ENCODE peak calls at places on chromosomes 12 and 14, in ten cellular contexts. One of them, this sample, is unnamed.

GRCh38 chr14:99722741-99723140 is 38.6 kb downstream of the CYP46A1 start:
- DNase-seq in AG04449: no peak
- DNase-seq in ascending aorta: no peak
- DNase-seq in WTC11: no peak
- DNase-seq in astrocyte of the cerebellum: no peak
- DNase-seq in HCT116: no peak
- DNase-seq in upper lobe of right lung: peak
- DNase-seq in MM.1S: no peak
- DNase-seq in lower lobe of right lung: no peak
- DNase-seq in CD4-positive, alpha-beta T cell: no peak
- DNase-seq in this sample: no peak

GRCh38 chr14:67722293-67722692 is 20.6 kb downstream of the RDH12 start:
- DNase-seq in WTC11: peak
- DNase-seq in AG04449: no peak
- DNase-seq in upper lobe of right lung: no peak
- DNase-seq in ascending aorta: peak
- DNase-seq in lower lobe of right lung: no peak
- DNase-seq in CD4-positive, alpha-beta T cell: no peak
- DNase-seq in MM.1S: no peak
- DNase-seq in astrocyte of the cerebellum: peak
- DNase-seq in HCT116: no peak
- DNase-seq in this sample: no peak

GRCh38 chr12:1848146-1848545 is 27.8 kb downstream of the LRTM2 start:
- DNase-seq in upper lobe of right lung: no peak
- DNase-seq in HCT116: no peak
- DNase-seq in ascending aorta: peak
- DNase-seq in lower lobe of right lung: no peak
- DNase-seq in CD4-positive, alpha-beta T cell: no peak
- DNase-seq in AG04449: no peak
- DNase-seq in WTC11: no peak
- DNase-seq in astrocyte of the cerebellum: no peak
- DNase-seq in MM.1S: no peak
- DNase-seq in this sample: no peak

GRCh38 chr12:109492371-109492770 is 14.9 kb downstream of the UBE3B start:
- DNase-seq in lower lobe of right lung: no peak
- DNase-seq in MM.1S: no peak
- DNase-seq in astrocyte of the cerebellum: no peak
- DNase-seq in upper lobe of right lung: no peak
- DNase-seq in HCT116: no peak
- DNase-seq in WTC11: no peak
- DNase-seq in CD4-positive, alpha-beta T cell: no peak
- DNase-seq in ascending aorta: no peak
- DNase-seq in AG04449: no peak
- DNase-seq in this sample: no peak

GRCh38 chr12:57772429-57773322 is at the start of gene EEF1AKMT3:
- DNase-seq in HCT116: no peak
- DNase-seq in AG04449: no peak
- DNase-seq in astrocyte of the cerebellum: no peak
- DNase-seq in upper lobe of right lung: peak
- DNase-seq in CD4-positive, alpha-beta T cell: no peak
- DNase-seq in ascending aorta: peak
- DNase-seq in lower lobe of right lung: peak
- DNase-seq in WTC11: peak
- DNase-seq in MM.1S: peak
- DNase-seq in this sample: no peak

GRCh38 chr14:70780396-70781075 is 28.8 kb downstream of the MAP3K9 start:
- DNase-seq in astrocyte of the cerebellum: no peak
- DNase-seq in AG04449: no peak
- DNase-seq in lower lobe of right lung: peak
- DNase-seq in upper lobe of right lung: peak
- DNase-seq in WTC11: no peak
- DNase-seq in CD4-positive, alpha-beta T cell: no peak
- DNase-seq in HCT116: no peak
- DNase-seq in MM.1S: no peak
- DNase-seq in ascending aorta: no peak
- DNase-seq in this sample: no peak

GRCh38 chr12:91565246-91565645 is 382.6 kb upstream of the DCN start:
- DNase-seq in CD4-positive, alpha-beta T cell: no peak
- DNase-seq in MM.1S: no peak
- DNase-seq in AG04449: no peak
- DNase-seq in ascending aorta: no peak
- DNase-seq in lower lobe of right lung: no peak
- DNase-seq in upper lobe of right lung: no peak
- DNase-seq in HCT116: no peak
- DNase-seq in WTC11: no peak
- DNase-seq in astrocyte of the cerebellum: no peak
- DNase-seq in this sample: no peak

GRCh38 chr12:51320311-51320694 is 3.7 kb downstream of the BIN2 start:
- DNase-seq in astrocyte of the cerebellum: no peak
- DNase-seq in CD4-positive, alpha-beta T cell: no peak
- DNase-seq in AG04449: no peak
- DNase-seq in ascending aorta: no peak
- DNase-seq in lower lobe of right lung: no peak
- DNase-seq in WTC11: no peak
- DNase-seq in HCT116: no peak
- DNase-seq in MM.1S: no peak
- DNase-seq in upper lobe of right lung: no peak
- DNase-seq in this sample: no peak

GRCh38 chr14:34053666-34054065 is 102.8 kb upstream of the EGLN3 start:
- DNase-seq in MM.1S: no peak
- DNase-seq in lower lobe of right lung: no peak
- DNase-seq in CD4-positive, alpha-beta T cell: no peak
- DNase-seq in WTC11: no peak
- DNase-seq in astrocyte of the cerebellum: no peak
- DNase-seq in AG04449: no peak
- DNase-seq in ascending aorta: no peak
- DNase-seq in HCT116: no peak
- DNase-seq in upper lobe of right lung: no peak
- DNase-seq in this sample: no peak

GRCh38 chr12:111170559-111170958 is 198.3 kb downstream of the PHETA1 start:
- DNase-seq in upper lobe of right lung: no peak
- DNase-seq in astrocyte of the cerebellum: no peak
- DNase-seq in CD4-positive, alpha-beta T cell: no peak
- DNase-seq in ascending aorta: no peak
- DNase-seq in MM.1S: no peak
- DNase-seq in HCT116: no peak
- DNase-seq in WTC11: no peak
- DNase-seq in AG04449: no peak
- DNase-seq in lower lobe of right lung: no peak
- DNase-seq in this sample: no peak

GRCh38 chr14:61690039-61690438 is 5.3 kb upstream of the HIF1A start:
- DNase-seq in CD4-positive, alpha-beta T cell: no peak
- DNase-seq in MM.1S: no peak
- DNase-seq in astrocyte of the cerebellum: no peak
- DNase-seq in HCT116: no peak
- DNase-seq in upper lobe of right lung: no peak
- DNase-seq in lower lobe of right lung: no peak
- DNase-seq in WTC11: no peak
- DNase-seq in AG04449: no peak
- DNase-seq in ascending aorta: no peak
- DNase-seq in this sample: no peak

GRCh38 chr12:80472912-80473500 is 29.0 kb downstream of the PTPRQ start:
- DNase-seq in MM.1S: peak
- DNase-seq in AG04449: peak
- DNase-seq in CD4-positive, alpha-beta T cell: no peak
- DNase-seq in HCT116: peak
- DNase-seq in ascending aorta: no peak
- DNase-seq in upper lobe of right lung: no peak
- DNase-seq in lower lobe of right lung: peak
- DNase-seq in astrocyte of the cerebellum: peak
- DNase-seq in WTC11: peak
- DNase-seq in this sample: peak

DNA sequence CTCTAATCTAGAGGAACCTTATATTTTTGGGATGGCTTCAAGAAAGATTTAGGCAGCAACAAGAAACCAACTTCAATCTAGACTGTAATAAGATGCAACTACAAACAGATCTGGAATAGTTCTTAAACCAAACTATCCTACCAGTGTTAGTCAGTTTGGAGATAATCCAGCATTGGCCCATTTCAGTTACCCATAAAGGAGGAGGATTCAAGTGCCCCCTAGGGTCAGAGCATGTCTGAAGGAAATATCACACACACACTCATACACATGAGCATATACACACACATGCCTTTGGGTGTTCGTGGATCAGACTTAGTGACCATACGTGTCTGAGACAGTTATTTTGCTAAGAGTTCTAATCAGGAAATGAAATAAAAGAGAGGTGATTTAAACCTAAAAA is 261.2 kb downstream of the ADAMTS20 start:
- DNase-seq in lower lobe of right lung: no peak
- DNase-seq in CD4-positive, alpha-beta T cell: no peak
- DNase-seq in astrocyte of the cerebellum: no peak
- DNase-seq in MM.1S: no peak
- DNase-seq in WTC11: no peak
- DNase-seq in AG04449: no peak
- DNase-seq in upper lobe of right lung: no peak
- DNase-seq in HCT116: no peak
- DNase-seq in ascending aorta: no peak
- DNase-seq in this sample: no peak
- TF ChIP-seq CTCF in lower lobe of right lung: no peak
- TF ChIP-seq CTCF in CD4-positive, alpha-beta T cell: no peak
- TF ChIP-seq CTCF in astrocyte of the cerebellum: no peak
- TF ChIP-seq CTCF in MM.1S: no peak
- TF ChIP-seq CTCF in WTC11: no peak
- TF ChIP-seq CTCF in AG04449: no peak
- TF ChIP-seq CTCF in upper lobe of right lung: no peak
- TF ChIP-seq CTCF in HCT116: no peak
- TF ChIP-seq CTCF in ascending aorta: no peak
- TF ChIP-seq CTCF in this sample: no peak

GRCh38 chr14:104195361-104195760 is 57.0 kb downstream of the KIF26A start:
- DNase-seq in MM.1S: no peak
- DNase-seq in AG04449: no peak
- DNase-seq in ascending aorta: no peak
- DNase-seq in astrocyte of the cerebellum: no peak
- DNase-seq in upper lobe of right lung: no peak
- DNase-seq in WTC11: no peak
- DNase-seq in HCT116: no peak
- DNase-seq in CD4-positive, alpha-beta T cell: no peak
- DNase-seq in lower lobe of right lung: no peak
- DNase-seq in this sample: no peak

GRCh38 chr14:104194716-104195115 is 56.3 kb downstream of the KIF26A start:
- DNase-seq in upper lobe of right lung: no peak
- DNase-seq in ascending aorta: no peak
- DNase-seq in AG04449: no peak
- DNase-seq in lower lobe of right lung: no peak
- DNase-seq in WTC11: no peak
- DNase-seq in astrocyte of the cerebellum: no peak
- DNase-seq in MM.1S: no peak
- DNase-seq in HCT116: no peak
- DNase-seq in CD4-positive, alpha-beta T cell: no peak
- DNase-seq in this sample: no peak

GRCh38 chr14:104196461-104197180 is 58.2 kb downstream of the KIF26A start:
- DNase-seq in HCT116: no peak
- DNase-seq in lower lobe of right lung: no peak
- DNase-seq in astrocyte of the cerebellum: no peak
- DNase-seq in upper lobe of right lung: no peak
- DNase-seq in CD4-positive, alpha-beta T cell: no peak
- DNase-seq in WTC11: no peak
- DNase-seq in ascending aorta: no peak
- DNase-seq in AG04449: no peak
- DNase-seq in MM.1S: no peak
- DNase-seq in this sample: no peak

GRCh38 chr14:104197449-104198247 is 59.3 kb downstream of the KIF26A start:
- DNase-seq in MM.1S: no peak
- DNase-seq in AG04449: no peak
- DNase-seq in upper lobe of right lung: no peak
- DNase-seq in lower lobe of right lung: no peak
- DNase-seq in astrocyte of the cerebellum: no peak
- DNase-seq in HCT116: no peak
- DNase-seq in ascending aorta: no peak
- DNase-seq in CD4-positive, alpha-beta T cell: no peak
- DNase-seq in WTC11: no peak
- DNase-seq in this sample: no peak

GRCh38 chr14:104195854-104196253 is 57.5 kb downstream of the KIF26A start:
- DNase-seq in lower lobe of right lung: no peak
- DNase-seq in HCT116: no peak
- DNase-seq in CD4-positive, alpha-beta T cell: no peak
- DNase-seq in upper lobe of right lung: no peak
- DNase-seq in WTC11: no peak
- DNase-seq in astrocyte of the cerebellum: no peak
- DNase-seq in MM.1S: no peak
- DNase-seq in AG04449: no peak
- DNase-seq in ascending aorta: no peak
- DNase-seq in this sample: no peak
- TF ChIP-seq CTCF in lower lobe of right lung: no peak
- TF ChIP-seq CTCF in HCT116: no peak
- TF ChIP-seq CTCF in CD4-positive, alpha-beta T cell: no peak
- TF ChIP-seq CTCF in upper lobe of right lung: no peak
- TF ChIP-seq CTCF in WTC11: no peak
- TF ChIP-seq CTCF in astrocyte of the cerebellum: no peak
- TF ChIP-seq CTCF in MM.1S: no peak
- TF ChIP-seq CTCF in AG04449: no peak
- TF ChIP-seq CTCF in ascending aorta: no peak
- TF ChIP-seq CTCF in this sample: no peak

DNA sequence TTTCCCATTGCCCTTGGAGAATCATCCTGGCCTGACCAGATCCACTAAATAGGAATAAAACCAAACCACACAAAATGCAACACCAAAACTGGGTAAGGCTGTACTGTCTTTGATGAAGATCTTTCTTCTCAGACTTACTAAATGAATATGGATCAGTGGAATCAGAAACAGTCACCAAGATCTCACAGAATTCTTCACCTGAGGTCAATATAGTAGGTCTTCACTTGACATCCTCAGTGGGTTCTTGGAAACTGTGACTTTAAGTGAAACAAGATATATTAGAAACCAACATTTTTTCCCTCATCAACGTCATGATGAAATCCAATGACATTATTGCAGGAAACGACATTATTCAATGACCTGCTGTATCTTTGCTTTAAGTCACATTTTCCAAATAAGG is 526.2 kb downstream of the FUT8 start:
- DNase-seq in WTC11: no peak
- DNase-seq in CD4-positive, alpha-beta T cell: no peak
- DNase-seq in upper lobe of right lung: no peak
- DNase-seq in AG04449: no peak
- DNase-seq in HCT116: no peak
- DNase-seq in ascending aorta: no peak
- DNase-seq in astrocyte of the cerebellum: no peak
- DNase-seq in MM.1S: no peak
- DNase-seq in lower lobe of right lung: no peak
- DNase-seq in this sample: no peak
- TF ChIP-seq CTCF in WTC11: no peak
- TF ChIP-seq CTCF in CD4-positive, alpha-beta T cell: no peak
- TF ChIP-seq CTCF in upper lobe of right lung: no peak
- TF ChIP-seq CTCF in AG04449: no peak
- TF ChIP-seq CTCF in HCT116: no peak
- TF ChIP-seq CTCF in ascending aorta: no peak
- TF ChIP-seq CTCF in astrocyte of the cerebellum: no peak
- TF ChIP-seq CTCF in MM.1S: no peak
- TF ChIP-seq CTCF in lower lobe of right lung: no peak
- TF ChIP-seq CTCF in this sample: no peak

GRCh38 chr12:85755760-85756159 is 80.4 kb downstream of the RASSF9 start:
- DNase-seq in WTC11: no peak
- DNase-seq in CD4-positive, alpha-beta T cell: no peak
- DNase-seq in upper lobe of right lung: no peak
- DNase-seq in ascending aorta: no peak
- DNase-seq in MM.1S: no peak
- DNase-seq in astrocyte of the cerebellum: no peak
- DNase-seq in AG04449: no peak
- DNase-seq in HCT116: no peak
- DNase-seq in lower lobe of right lung: no peak
- DNase-seq in this sample: no peak
- TF ChIP-seq CTCF in WTC11: no peak
- TF ChIP-seq CTCF in CD4-positive, alpha-beta T cell: no peak
- TF ChIP-seq CTCF in upper lobe of right lung: no peak
- TF ChIP-seq CTCF in ascending aorta: no peak
- TF ChIP-seq CTCF in MM.1S: no peak
- TF ChIP-seq CTCF in astrocyte of the cerebellum: no peak
- TF ChIP-seq CTCF in AG04449: peak
- TF ChIP-seq CTCF in HCT116: no peak
- TF ChIP-seq CTCF in lower lobe of right lung: no peak
- TF ChIP-seq CTCF in this sample: peak

This sample was measured in AG09319.